ENCODE peak calls at places on chromosomes 13 and 19, in six cellular contexts. S is GM23338, H is vagina, N is esophagus muscularis mucosa, L is breast epithelium, K is H1. G is an unnamed sample. For H3K4me1, the result is how much of the 10 kb centered on the place peaks cover.

GRCh38 chr19:44212250-44212864 is at the start of gene ZNF227:
- DNase-seq in K (peak), H (peak), S (peak), L (peak), N (peak), G (peak)

GRCh38 chr13:70253411-70253810 is 145.2 kb upstream of the KLHL1 start:
- DNase-seq in L (no peak), S (no peak), N (no peak), K (no peak), H (no peak), G (no peak)

GRCh38 chr13:76385606-76386005 is 500.6 kb downstream of the KCTD12 start:
- DNase-seq in L (no peak), K (no peak), S (no peak), H (no peak), N (no peak), G (no peak)

GRCh38 chr13:95254341-95254740 is 46.9 kb downstream of the ABCC4 start:
- DNase-seq in K (no peak), N (no peak), L (no peak), S (no peak), H (no peak), G (no peak)

GRCh38 chr13:52780092-52780491 is 40.5 kb upstream of the CNMD start:
- DNase-seq in L (no peak), N (no peak), S (no peak), H (no peak), K (no peak), G (no peak)

GRCh38 chr13:67023088-67023893 is 206.8 kb downstream of the PCDH9 start:
- DNase-seq in K (no peak), H (no peak), L (no peak), S (peak), N (no peak), G (no peak)

GRCh38 chr13:20401586-20401957 is 124.1 kb downstream of the CRYL1 start:
- DNase-seq in L (no peak), S (no peak), K (no peak), H (peak), N (no peak), G (no peak)

GRCh38 chr19:46610413-46610775 is 9.3 kb downstream of the CALM3 start:
- DNase-seq in L (no peak), H (peak), K (no peak), N (no peak), S (no peak), G (no peak)

GRCh38 chr13:48783181-48783630 is 129.5 kb downstream of the CYSLTR2 start:
- DNase-seq in S (no peak), K (no peak), N (peak), H (no peak), L (no peak), G (peak)

GRCh38 chr19:43690444-43690843 is 20.5 kb upstream of the PLAUR start:
- DNase-seq in L (no peak), N (no peak), K (no peak), H (no peak), S (no peak), G (no peak)

GRCh38 chr19:3249408-3249807 is 24.9 kb downstream of the CELF5 start:
- DNase-seq in S (peak), H (no peak), N (no peak), K (no peak), L (no peak), G (no peak)

GRCh38 chr13:36193151-36193855 is 21.1 kb downstream of the SOHLH2 start:
- DNase-seq in N (no peak), L (no peak), K (no peak), S (no peak), H (no peak), G (no peak)

GRCh38 chr13:111566567-111566966 is 246.1 kb downstream of the TEX29 start:
- DNase-seq in H (no peak), K (no peak), L (no peak), S (no peak), N (no peak), G (no peak)

GRCh38 chr13:75788494-75788991 is 152.4 kb downstream of the LMO7 start:
- DNase-seq in K (no peak), S (no peak), L (no peak), H (no peak), N (no peak), G (no peak)

DNA sequence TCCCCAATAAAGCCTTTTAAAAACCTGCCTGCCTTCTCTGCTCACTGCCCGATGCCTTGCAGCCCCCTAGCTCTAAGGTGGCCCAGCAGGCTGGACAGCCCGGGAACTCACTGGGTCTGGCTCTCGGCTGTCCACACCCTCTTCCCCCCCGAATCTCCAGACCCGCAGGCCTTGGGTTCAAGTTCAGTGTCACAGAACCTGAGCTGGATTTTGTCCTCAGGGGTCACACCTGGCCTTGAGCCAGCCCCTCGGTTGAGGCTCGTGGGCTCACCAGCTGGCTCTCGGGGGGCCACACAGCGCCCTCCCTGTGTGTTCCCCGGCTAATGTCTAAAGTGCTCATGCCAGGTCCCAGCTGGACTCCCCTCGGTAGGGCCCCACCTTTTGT is 6.7 kb downstream of the PNKP start:
- DNase-seq in L (no peak), K (no peak), H (no peak), N (no peak), S (no peak), G (no peak)
- TF ChIP-seq POLR2AphosphoS5 in L (no peak), K (peak), H (no peak), N (no peak), S (peak), G (no peak)

DNA sequence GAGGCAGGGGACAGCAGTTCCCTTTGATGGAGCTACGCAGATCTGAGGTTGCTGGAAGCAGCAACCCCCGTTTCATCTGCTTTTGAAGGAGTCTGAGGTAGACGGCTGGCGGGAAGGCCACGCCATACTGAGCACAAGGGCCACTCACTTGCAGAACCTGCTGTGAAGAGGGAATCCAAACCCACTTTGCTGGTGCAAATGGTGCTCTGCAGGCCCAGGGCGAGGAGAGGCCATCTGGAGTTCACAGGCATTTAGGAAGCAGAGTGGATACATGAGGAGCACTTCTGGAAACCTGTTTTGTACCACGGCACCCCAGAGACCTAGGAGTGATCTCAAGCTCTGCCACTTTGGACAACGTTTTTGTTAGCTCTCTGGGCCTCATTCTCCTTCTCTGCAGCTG is 227.8 kb downstream of the UQCRFS1 start:
- DNase-seq in N (no peak), L (no peak), S (no peak), H (no peak), K (no peak), G (no peak)
- H3K4me1 ChIP-seq in N (under half), L (under half), S (under half), H (under half), K (under half), G (under half)

DNA sequence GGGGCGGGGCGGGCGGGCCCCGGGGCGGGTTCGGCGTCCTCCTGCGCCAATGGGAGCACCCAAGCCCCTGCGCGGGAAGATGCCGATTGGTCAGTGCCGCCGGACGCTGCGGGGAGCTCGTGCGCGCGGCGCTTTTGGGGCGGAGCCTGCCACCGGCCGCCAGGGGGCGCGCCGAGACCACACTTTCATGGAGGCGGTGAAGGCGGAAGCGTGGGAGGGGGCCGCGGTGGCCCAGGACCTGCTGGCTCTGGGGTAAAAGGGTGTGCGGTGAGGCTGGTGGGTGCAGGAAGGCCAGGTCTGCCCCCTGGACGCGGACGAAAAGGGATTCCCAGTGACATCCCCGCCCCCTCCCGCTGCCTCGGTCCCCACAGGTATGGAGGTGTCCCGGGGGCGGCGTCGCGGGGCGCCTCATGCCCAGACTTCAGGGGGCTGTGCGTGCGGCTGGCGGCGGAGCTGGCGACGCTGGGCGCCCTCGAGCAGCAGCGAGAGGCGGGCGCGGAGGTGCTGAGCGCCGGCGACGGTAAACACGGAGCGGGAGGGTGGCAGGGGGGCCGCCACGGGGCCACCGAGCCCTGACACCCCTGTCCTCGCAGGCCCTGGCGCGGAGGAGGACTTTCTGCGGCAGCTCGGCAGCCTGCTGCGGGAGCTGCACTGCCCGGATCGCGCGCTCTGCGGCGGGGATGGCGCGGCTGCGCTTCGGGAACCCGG is at the start of gene FAM98C:
- DNase-seq in N (peak), H (peak), K (peak), L (peak), S (peak), G (peak)
- TF ChIP-seq POLR2AphosphoS5 in N (peak), H (peak), K (no peak), L (peak), S (peak), G (peak)

DNA sequence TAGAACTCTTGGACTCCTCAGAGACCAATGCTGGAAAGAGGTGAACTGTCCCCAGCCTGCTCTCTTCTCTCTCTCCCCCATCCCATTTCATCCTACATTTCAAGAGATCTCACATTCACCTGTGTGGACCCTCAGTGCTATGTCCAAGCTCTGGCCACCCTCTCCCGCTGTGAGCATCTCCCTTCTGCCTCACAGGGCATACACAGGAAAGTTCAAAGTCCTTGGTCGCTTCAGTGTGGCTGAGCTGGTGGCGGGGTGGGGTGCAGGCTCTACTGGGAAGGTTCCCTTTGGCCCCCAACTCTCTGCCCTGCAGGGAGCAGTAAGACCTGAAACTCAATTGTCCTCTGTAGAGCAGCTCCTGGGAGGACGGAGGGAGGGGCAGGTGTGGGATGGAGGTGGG is 27.0 kb downstream of the SPTBN4 start:
- DNase-seq in H (no peak), L (no peak), N (no peak), S (no peak), K (no peak), G (no peak)
- H3K4me1 ChIP-seq in H (under half), L (under half), N (under half), S (under half), K (under half), G (under half)

GRCh38 chr19:952680-953500 is 27.1 kb downstream of the ARID3A start:
- DNase-seq in L (no peak), N (no peak), K (no peak), H (no peak), S (peak), G (no peak)
- TF ChIP-seq POLR2AphosphoS5 in L (no peak), N (no peak), K (no peak), H (no peak), S (no peak), G (no peak)

GRCh38 chr13:33262554-33262953 is 23.0 kb downstream of the STARD13 start:
- DNase-seq in S (no peak), L (no peak), N (no peak), H (no peak), K (no peak), G (no peak)

GRCh38 chr13:33262997-33263396 is 22.6 kb downstream of the STARD13 start:
- DNase-seq in L (no peak), S (no peak), N (no peak), K (no peak), H (no peak), G (no peak)

GRCh38 chr13:33264620-33264978 is 21.0 kb downstream of the STARD13 start:
- DNase-seq in K (no peak), N (no peak), L (no peak), H (no peak), S (no peak), G (no peak)

GRCh38 chr13:33263976-33264619 is 21.5 kb downstream of the STARD13 start:
- DNase-seq in L (no peak), H (no peak), S (no peak), K (no peak), N (no peak), G (no peak)

GRCh38 chr13:33263484-33263883 is 22.1 kb downstream of the STARD13 start:
- DNase-seq in L (no peak), S (no peak), H (no peak), N (no peak), K (no peak), G (no peak)
- H3K4me1 ChIP-seq in L (under half), S (under half), H (half or more), N (half or more), K (under half), G (under half)

GRCh38 chr13:30824651-30825050 is 81.4 kb upstream of the MEDAG start:
- DNase-seq in L (no peak), N (no peak), K (no peak), H (no peak), S (no peak), G (no peak)
- TF ChIP-seq POLR2AphosphoS5 in L (no peak), N (no peak), K (no peak), H (no peak), S (no peak), G (no peak)

GRCh38 chr19:55487884-55488687 is at the start of gene SSC5D:
- DNase-seq in S (peak), K (no peak), H (no peak), L (no peak), N (no peak), G (no peak)

GRCh38 chr19:55484571-55485438 is at the start of gene NAT14:
- DNase-seq in N (no peak), K (peak), S (peak), H (no peak), L (no peak), G (no peak)

GRCh38 chr19:55485439-55486011 is 537 bp downstream of the NAT14 start:
- DNase-seq in S (no peak), H (no peak), N (no peak), L (no peak), K (no peak), G (no peak)

GRCh38 chr19:55486971-55487883 is 1.0 kb upstream of the SSC5D start:
- DNase-seq in L (no peak), N (no peak), K (no peak), H (peak), S (no peak), G (no peak)

DNA sequence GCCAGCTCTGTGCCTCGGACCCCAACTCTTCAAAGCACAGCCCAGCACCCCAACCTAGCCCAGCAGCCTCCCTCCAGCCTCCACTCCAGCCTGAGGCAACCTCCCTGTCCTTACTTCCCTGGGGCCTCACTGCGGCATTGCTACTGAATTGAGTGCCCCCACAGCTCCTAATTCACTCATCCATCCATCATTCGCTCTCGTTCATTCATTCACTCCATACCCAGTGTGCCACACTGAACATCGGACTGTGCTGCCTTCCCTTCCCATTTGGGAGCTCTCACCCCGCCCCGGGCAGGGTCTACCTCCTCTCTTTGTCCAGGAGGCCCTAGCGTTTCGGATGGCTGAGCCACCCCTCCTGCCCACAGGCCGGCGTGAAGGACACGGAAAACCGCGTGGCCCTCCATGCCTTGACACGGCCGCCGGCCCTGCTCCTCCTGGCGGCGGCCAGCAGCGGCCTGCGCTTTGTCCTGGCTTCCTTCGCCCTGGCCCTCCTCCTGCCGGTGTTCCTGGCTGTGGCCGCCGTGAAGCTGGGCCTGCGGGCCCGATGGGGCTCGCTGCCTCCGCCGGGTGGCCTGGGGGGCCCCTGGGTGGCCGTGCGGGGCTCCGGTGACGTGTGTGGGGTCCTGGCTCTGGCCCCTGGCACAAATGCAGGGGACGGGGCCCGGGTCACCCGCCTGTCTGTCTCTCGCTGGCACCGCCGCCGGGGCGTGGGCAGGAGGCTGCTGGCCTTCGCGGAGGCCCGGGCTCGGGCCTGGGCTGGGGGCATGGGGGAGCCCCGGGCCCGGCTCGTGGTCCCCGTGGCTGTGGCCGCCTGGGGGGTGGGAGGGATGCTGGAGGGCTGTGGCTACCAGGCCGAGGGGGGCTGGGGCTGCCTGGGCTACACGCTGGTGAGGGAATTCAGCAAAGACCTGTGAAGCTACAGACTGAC is 1.3 kb downstream of the NAT14 start:
- DNase-seq in L (no peak), N (no peak), H (no peak), K (no peak), S (no peak), G (no peak)
- H3K4me1 ChIP-seq in L (under half), N (half or more), H (half or more), K (under half), S (under half), G (half or more)

DNA sequence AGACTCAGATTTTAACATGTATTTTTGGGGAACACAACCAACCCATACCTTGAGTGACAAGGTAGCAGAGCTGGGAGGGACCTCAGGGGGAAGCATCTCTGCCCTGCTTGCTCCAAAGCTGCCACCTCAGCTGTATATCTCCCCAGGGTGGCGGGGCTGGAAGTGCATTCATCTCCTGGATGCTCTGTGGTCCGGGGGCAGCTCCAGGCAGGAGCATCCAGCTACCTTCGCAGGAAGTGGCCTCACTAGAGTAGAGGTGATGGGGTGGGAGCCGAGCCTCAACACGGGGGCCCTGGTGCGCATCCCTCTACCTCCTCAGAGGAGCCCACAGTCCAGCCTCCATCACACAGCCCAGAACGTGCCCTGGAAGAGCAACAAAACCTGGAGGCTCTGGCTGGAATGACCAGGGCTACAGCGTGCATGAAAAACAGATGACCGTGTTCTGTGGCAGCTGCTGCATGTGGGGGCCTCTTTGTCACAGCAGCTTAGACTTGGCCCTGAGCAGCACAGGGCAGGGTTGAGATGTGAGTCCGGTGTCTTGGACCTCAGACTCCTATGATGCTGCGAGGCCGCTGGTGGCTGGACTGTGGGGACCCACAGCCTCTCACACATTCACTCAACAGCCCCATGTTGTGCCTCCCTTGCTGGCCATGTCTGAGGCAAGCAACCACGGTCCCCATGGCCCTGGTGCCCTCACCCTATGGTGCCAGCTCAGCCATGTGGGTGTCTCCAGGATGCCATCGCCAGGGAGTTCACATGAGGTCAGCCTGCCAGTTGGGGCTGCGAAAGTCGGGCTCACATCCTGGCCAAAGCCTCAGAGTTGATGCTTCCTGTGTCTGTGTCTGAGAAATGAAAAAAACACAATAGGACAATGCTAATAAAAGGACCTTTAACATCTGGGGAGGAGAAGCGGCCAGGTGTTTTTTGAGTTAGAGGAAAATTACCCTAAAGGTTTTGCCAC is 17.1 kb upstream of the GAS6 start:
- DNase-seq in H (peak), S (no peak), K (no peak), N (peak), L (no peak), G (no peak)
- TF ChIP-seq POLR2AphosphoS5 in H (no peak), S (no peak), K (no peak), N (no peak), L (no peak), G (no peak)